ENCODE peak calls at places on chromosomes 4 and X, in ten cellular contexts. Y is astrocyte; N is SK-N-SH; K is pancreas; H is HAP-1; J is CD4-positive, alpha-beta memory T cell; I is GM23248; L is RWPE2; G is kidney epithelial cell; E is fibroblast of lung. Z is an unnamed sample. For H3K27me3, the result is how much of the 10 kb centered on the place peaks cover.

GRCh38 chr4:56821394-56822263 is at the start of gene SPINK2:
- DNase-seq in J (peak), H (peak), I (no peak), L (peak), N (peak), Y (no peak), G (no peak), E (no peak), K (peak), Z (peak)

GRCh38 chr4:56655627-56656345 is 25.3 kb downstream of the HOPX start:
- DNase-seq in L (peak), K (peak), H (peak), J (peak), E (no peak), G (no peak), I (peak), N (peak), Y (no peak), Z (no peak)

GRCh38 chrX:15465896-15466651 is 27.1 kb downstream of the PIR start:
- DNase-seq in H (peak), G (no peak), Y (no peak), J (no peak), E (peak), I (peak), K (no peak), N (no peak), L (no peak), Z (no peak)

GRCh38 chr4:87032884-87033533 is 98.2 kb downstream of the AFF1 start:
- DNase-seq in N (no peak), K (no peak), I (peak), G (no peak), L (no peak), J (no peak), H (no peak), Y (peak), E (peak), Z (no peak)

GRCh38 chr4:25129926-25130325 is 30.3 kb downstream of the SEPSECS start:
- DNase-seq in K (no peak), G (no peak), E (no peak), Y (peak), J (no peak), I (no peak), H (no peak), N (no peak), L (no peak), Z (no peak)

GRCh38 chr4:1410491-1411325 is 4.5 kb upstream of the NKX1-1 start:
- DNase-seq in H (peak), G (no peak), I (peak), J (peak), K (peak), N (peak), Y (peak), E (peak), L (no peak), Z (peak)

GRCh38 chr4:136526517-136526916 is 1005.8 kb downstream of the PCDH18 start:
- DNase-seq in E (peak), Y (peak), K (no peak), L (no peak), I (no peak), N (no peak), H (no peak), J (no peak), G (peak), Z (no peak)

GRCh38 chr4:31175242-31175910 is 455.2 kb downstream of the PCDH7 start:
- DNase-seq in I (no peak), E (peak), J (no peak), K (no peak), G (no peak), N (no peak), Y (peak), L (no peak), H (no peak), Z (no peak)

GRCh38 chrX:128504496-128504895 is 452.3 kb upstream of the ACTRT1 start:
- DNase-seq in H (no peak), E (no peak), Y (no peak), N (no peak), G (no peak), J (no peak), K (no peak), L (no peak), I (no peak), Z (no peak)

DNA sequence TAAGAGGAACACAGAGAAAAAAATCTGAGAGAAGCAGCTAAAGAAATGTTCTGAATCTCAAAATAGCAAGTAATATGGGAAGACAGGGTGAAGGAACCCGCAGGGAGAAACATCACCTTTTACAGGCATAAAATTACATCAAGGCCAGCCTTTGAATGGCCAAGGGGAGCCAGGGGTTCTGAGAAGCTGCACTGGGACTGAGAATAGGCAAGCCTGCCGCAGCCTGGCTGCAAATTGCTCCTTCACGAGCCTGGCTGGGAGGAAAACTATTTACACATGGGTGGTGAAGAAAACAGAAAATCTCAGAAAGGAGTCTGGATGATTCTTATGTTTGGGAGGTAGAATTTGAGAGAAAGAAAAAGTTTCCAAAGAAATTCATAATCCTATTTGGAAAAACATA is 74.5 kb upstream of the QRFPR start:
- DNase-seq in H (no peak), L (no peak), I (no peak), Y (no peak), N (no peak), K (no peak), E (no peak), J (no peak), G (no peak), Z (no peak)
- H3K27me3 ChIP-seq in H (under half), L (under half), I (half or more), Y (under half), N (under half), K (under half), E (under half), J (under half), G (under half), Z (under half)

DNA sequence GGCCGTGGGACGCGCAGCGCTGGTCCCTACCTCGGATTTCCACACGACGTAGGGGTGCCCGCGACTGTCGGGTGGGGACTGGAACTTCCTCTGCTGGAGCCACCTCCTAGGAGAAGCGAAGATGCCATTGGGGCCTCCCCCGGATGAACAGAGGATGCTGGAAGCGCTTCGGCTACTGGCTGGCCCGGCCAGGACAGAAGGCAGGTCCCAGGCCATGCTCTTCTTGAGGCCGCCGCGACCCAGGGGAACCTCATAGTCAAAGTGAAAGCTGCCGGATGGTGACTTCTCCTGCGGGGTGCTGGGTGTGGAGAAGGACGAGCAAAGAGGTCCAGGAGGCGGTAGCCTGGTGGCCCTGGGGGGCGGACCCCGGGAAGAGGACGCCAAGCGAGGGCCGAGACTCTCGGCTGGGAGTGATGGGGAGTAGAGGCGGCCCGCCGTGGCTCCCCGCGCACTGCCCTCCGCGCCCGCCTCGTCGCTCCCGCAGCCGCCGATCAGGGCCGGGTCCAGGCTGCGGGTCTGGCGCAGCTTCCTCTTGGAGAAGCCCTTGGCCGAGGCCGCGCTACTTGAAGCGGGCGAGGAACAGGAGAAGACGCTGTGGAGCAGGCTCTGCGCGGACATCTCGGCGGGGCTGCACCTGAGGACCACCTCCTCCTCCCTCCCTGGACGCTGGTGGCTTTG is 1.4 kb downstream of the ARHGAP6 start:
- DNase-seq in J (no peak), E (no peak), L (peak), Y (peak), N (peak), K (peak), I (peak), H (peak), G (no peak), Z (no peak)
- H3K27me3 ChIP-seq in J (under half), E (under half), L (under half), Y (under half), N (under half), K (under half), I (under half), H (under half), G (under half), Z (under half)

GRCh38 chrX:26914232-26914631 is 548.9 kb downstream of the PPP4R3C start:
- DNase-seq in N (no peak), E (no peak), G (no peak), Y (no peak), L (no peak), K (no peak), J (no peak), I (peak), H (no peak), Z (no peak)
- H3K27me3 ChIP-seq in N (under half), E (under half), G (under half), Y (under half), L (under half), K (under half), J (under half), I (under half), H (under half), Z (under half)

GRCh38 chrX:137424679-137425078 is 141.2 kb upstream of the ZIC3 start:
- DNase-seq in H (no peak), G (no peak), N (no peak), E (no peak), L (no peak), Y (no peak), K (no peak), I (no peak), J (no peak), Z (no peak)

GRCh38 chrX:137427813-137428212 is 138.1 kb upstream of the ZIC3 start:
- DNase-seq in N (no peak), Y (no peak), L (no peak), J (no peak), E (peak), H (no peak), I (peak), G (no peak), K (no peak), Z (no peak)

GRCh38 chrX:137425273-137425902 is 140.5 kb upstream of the ZIC3 start:
- DNase-seq in J (no peak), L (no peak), G (no peak), I (no peak), K (no peak), N (no peak), Y (no peak), E (no peak), H (no peak), Z (no peak)

GRCh38 chrX:137427061-137427778 is 138.7 kb upstream of the ZIC3 start:
- DNase-seq in N (no peak), H (no peak), E (no peak), I (no peak), Y (no peak), L (no peak), G (no peak), K (no peak), J (no peak), Z (no peak)

GRCh38 chrX:137423241-137423640 is 142.7 kb upstream of the ZIC3 start:
- DNase-seq in G (no peak), N (no peak), I (no peak), H (peak), E (no peak), K (no peak), J (no peak), Y (no peak), L (no peak), Z (no peak)
- H3K27me3 ChIP-seq in G (under half), N (under half), I (under half), H (under half), E (under half), K (under half), J (under half), Y (under half), L (under half), Z (under half)

GRCh38 chr4:182142146-182143085 is 100.8 kb upstream of the TENM3 start:
- DNase-seq in I (peak), E (peak), L (peak), N (no peak), G (no peak), H (peak), K (peak), Y (peak), J (no peak), Z (peak)

GRCh38 chr4:182143086-182143821 is 99.9 kb upstream of the TENM3 start:
- DNase-seq in G (no peak), Y (peak), L (no peak), H (peak), N (no peak), J (no peak), K (no peak), E (peak), I (peak), Z (peak)

GRCh38 chr4:182141046-182141445 is 102.2 kb upstream of the TENM3 start:
- DNase-seq in J (no peak), K (no peak), Y (no peak), I (no peak), E (peak), N (no peak), L (no peak), G (no peak), H (no peak), Z (peak)

GRCh38 chr4:182140547-182140946 is 102.7 kb upstream of the TENM3 start:
- DNase-seq in G (no peak), E (no peak), I (no peak), K (no peak), L (no peak), N (no peak), Y (no peak), J (no peak), H (no peak), Z (no peak)

GRCh38 chr4:182141623-182142022 is 101.6 kb upstream of the TENM3 start:
- DNase-seq in L (no peak), J (no peak), Y (no peak), N (no peak), E (peak), I (no peak), G (no peak), H (no peak), K (no peak), Z (no peak)
- H3K27me3 ChIP-seq in L (under half), J (under half), Y (under half), N (under half), E (under half), I (under half), G (under half), H (under half), K (under half), Z (under half)

DNA sequence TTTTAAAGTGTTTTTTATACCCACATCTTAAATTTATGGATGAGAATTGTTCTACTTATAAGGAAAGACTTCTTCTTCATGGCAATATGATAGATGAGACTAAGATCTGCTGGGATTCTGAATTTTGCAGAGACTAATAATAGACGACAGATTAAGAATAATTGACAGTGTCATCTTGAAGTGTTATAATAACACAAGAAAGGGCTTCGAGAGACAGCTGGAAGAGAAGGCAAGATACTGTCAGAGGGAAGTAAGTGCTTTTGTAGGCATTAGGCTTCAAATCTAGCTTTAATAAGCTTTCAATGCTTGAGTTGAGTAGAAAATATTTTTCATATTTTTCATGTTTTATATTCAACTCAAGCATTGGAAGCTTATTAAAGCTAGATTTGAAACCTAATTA is 797.6 kb upstream of the PABPC4L start:
- DNase-seq in I (no peak), L (no peak), H (no peak), K (no peak), E (no peak), Y (no peak), J (no peak), N (no peak), G (no peak), Z (no peak)
- H3K27me3 ChIP-seq in I (under half), L (under half), H (under half), K (under half), E (under half), Y (under half), J (under half), N (under half), G (under half), Z (under half)

GRCh38 chrX:150363561-150364346 is 637 bp downstream of the MAMLD1 start:
- DNase-seq in K (peak), Y (no peak), L (no peak), J (peak), G (no peak), I (peak), E (peak), H (peak), N (peak), Z (no peak)
- H3K27me3 ChIP-seq in K (under half), Y (under half), L (under half), J (under half), G (under half), I (under half), E (under half), H (under half), N (under half), Z (under half)

DNA sequence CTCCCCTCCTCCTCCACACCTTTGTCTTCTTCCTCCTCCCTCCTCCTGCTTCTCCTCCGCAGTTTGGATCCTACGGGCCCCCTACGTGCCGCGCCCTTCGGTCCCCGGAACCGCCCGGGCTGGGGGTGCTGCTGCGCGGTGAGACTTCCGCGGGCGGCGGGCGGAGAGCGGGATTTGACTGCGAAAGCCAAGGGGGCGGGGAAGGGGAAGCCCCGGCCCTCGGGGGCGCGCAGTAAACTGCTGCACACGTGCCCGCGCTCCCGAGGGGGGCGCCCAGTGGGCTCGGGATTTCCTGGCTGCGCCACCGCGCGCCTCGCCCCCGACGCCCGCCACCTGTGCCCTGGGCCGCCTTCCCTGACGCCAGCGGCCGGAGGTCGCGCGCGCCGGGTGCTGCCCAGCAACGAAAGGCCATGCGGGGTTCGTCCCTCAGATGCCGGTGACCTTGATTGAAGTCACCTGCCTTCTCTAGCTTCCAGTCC is 3.3 kb upstream of the NKX3-2 start:
- DNase-seq in N (peak), G (no peak), J (no peak), I (no peak), H (peak), L (no peak), K (no peak), E (no peak), Y (no peak), Z (no peak)
- H3K27me3 ChIP-seq in N (half or more), G (half or more), J (half or more), I (half or more), H (under half), L (half or more), K (under half), E (under half), Y (half or more), Z (under half)

GRCh38 chr4:110619401-110620247 is 3.3 kb downstream of the PITX2 start:
- DNase-seq in K (peak), E (no peak), J (no peak), G (no peak), I (no peak), Y (no peak), H (no peak), N (no peak), L (no peak), Z (peak)

GRCh38 chr4:110617095-110617494 is 5.8 kb downstream of the PITX2 start:
- DNase-seq in L (no peak), I (no peak), Y (no peak), G (no peak), N (no peak), H (no peak), K (no peak), J (no peak), E (no peak), Z (peak)

GRCh38 chr4:110618091-110619000 is 4.5 kb downstream of the PITX2 start:
- DNase-seq in K (peak), E (no peak), N (no peak), I (no peak), L (peak), J (no peak), Y (no peak), H (no peak), G (no peak), Z (peak)

GRCh38 chr4:110620352-110621327 is 2.2 kb downstream of the PITX2 start:
- DNase-seq in Y (peak), H (no peak), I (no peak), L (peak), E (no peak), J (no peak), N (peak), G (no peak), K (peak), Z (peak)

DNA sequence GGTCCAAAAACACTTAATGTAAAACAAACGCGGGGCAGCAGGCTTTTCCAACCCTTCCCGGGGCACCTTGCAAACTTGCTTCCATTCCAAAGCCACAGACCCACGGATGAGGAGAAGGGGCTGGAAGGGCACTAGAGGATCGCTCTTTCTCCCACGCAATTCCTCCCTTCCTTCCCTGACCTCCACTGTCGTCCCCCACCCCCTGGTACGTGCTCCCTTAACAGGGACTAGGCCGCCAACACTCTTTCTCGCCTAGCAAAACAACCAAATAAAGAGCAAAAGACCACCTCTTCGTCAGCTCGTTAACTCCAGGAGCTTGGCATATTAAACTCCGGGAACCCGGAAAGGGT is 3.9 kb downstream of the PITX2 start:
- DNase-seq in I (no peak), J (no peak), N (no peak), H (no peak), E (no peak), K (no peak), L (no peak), Y (no peak), G (no peak), Z (no peak)
- H3K27me3 ChIP-seq in I (under half), J (half or more), N (half or more), H (under half), E (half or more), K (half or more), L (half or more), Y (half or more), G (half or more), Z (half or more)

GRCh38 chr4:187063251-187063650 is 339.6 kb upstream of the FAT1 start:
- DNase-seq in L (no peak), J (no peak), G (no peak), K (no peak), Y (no peak), E (no peak), N (no peak), H (no peak), I (no peak), Z (no peak)
- H3K27me3 ChIP-seq in L (under half), J (under half), G (under half), K (under half), Y (under half), E (under half), N (under half), H (under half), I (under half), Z (under half)